ENCODE peak calls at places on chromosomes 13 and 19, in six cellular contexts. W, L, A, T, F and S are unnamed samples.

GRCh38 chr13:94080527-94080926 is 399.0 kb downstream of the DCT start:
- DNase-seq in T (no peak), A (no peak), L (no peak), W (no peak), F (no peak), S (no peak)

GRCh38 chr19:33332248-33332647 is 29.9 kb upstream of the CEBPA start:
- DNase-seq in A (no peak), W (no peak), L (no peak), F (no peak), T (no peak), S (peak; percentile 82)

GRCh38 chr19:55486971-55487883 is 1.0 kb upstream of the SSC5D start:
- DNase-seq in A (peak; percentile 55), F (peak; percentile 23), L (peak; percentile 66), W (peak; percentile 83), T (no peak), S (peak; percentile 23)

GRCh38 chr13:53405616-53406015 is 377.0 kb downstream of the OLFM4 start:
- DNase-seq in F (peak; percentile 2), A (no peak), T (no peak), W (no peak), L (no peak), S (no peak)

GRCh38 chr13:46663216-46663615 is 110.2 kb downstream of the LRCH1 start:
- DNase-seq in F (no peak), A (no peak), L (no peak), W (no peak), T (no peak), S (no peak)

GRCh38 chr19:50191270-50191669 is 12.2 kb upstream of the MYH14 start:
- DNase-seq in L (no peak), F (no peak), W (no peak), T (peak; percentile 13), A (no peak), S (no peak)

GRCh38 chr19:3179739-3180293 is 1.2 kb downstream of the S1PR4 start:
- DNase-seq in A (no peak), F (no peak), L (no peak), T (no peak), W (no peak), S (peak; percentile 56)

GRCh38 chr19:46906221-46906620 is 45.4 kb downstream of the ARHGAP35 start:
- DNase-seq in A (no peak), W (no peak), T (no peak), F (no peak), L (no peak), S (no peak)

GRCh38 chr19:55099557-55100506 is 17.6 kb downstream of the PPP1R12C start:
- DNase-seq in L (no peak), A (peak; percentile 15), W (no peak), F (no peak), T (no peak), S (no peak)

GRCh38 chr19:55642153-55643002 is 1.1 kb upstream of the ZNF581 start:
- DNase-seq in A (no peak), T (no peak), L (no peak), F (no peak), W (no peak), S (no peak)

GRCh38 chr13:47396915-47397314 is 500.1 kb upstream of the HTR2A start:
- DNase-seq in L (no peak), A (no peak), T (no peak), F (no peak), W (no peak), S (no peak)

GRCh38 chr19:7421941-7422744 is 66.7 kb downstream of the PEX11G start:
- DNase-seq in W (no peak), L (no peak), A (no peak), T (no peak), F (no peak), S (no peak)

GRCh38 chr13:48291730-48292129 is 11.8 kb upstream of the RB1 start:
- DNase-seq in F (peak; percentile 41), W (no peak), A (no peak), T (no peak), L (no peak), S (no peak)

GRCh38 chr13:73715114-73715909 is 418.9 kb downstream of the KLF12 start:
- DNase-seq in L (no peak), A (no peak), T (peak; percentile 31), W (no peak), F (no peak), S (no peak)

GRCh38 chr13:85544756-85545155 is 254.5 kb downstream of the SLITRK6 start:
- DNase-seq in A (no peak), L (no peak), W (no peak), T (no peak), F (no peak), S (no peak)

GRCh38 chr13:112065867-112066623 is 904 bp upstream of the SOX1 start:
- DNase-seq in F (no peak), W (no peak), T (no peak), A (no peak), L (no peak), S (no peak)

GRCh38 chr13:46655727-46656180 is 102.8 kb downstream of the LRCH1 start:
- DNase-seq in A (no peak), F (no peak), L (no peak), W (peak; percentile 75), T (no peak), S (no peak)

GRCh38 chr13:99984134-99984462 is 2.5 kb downstream of the ZIC2 start:
- DNase-seq in F (no peak), A (no peak), L (no peak), T (no peak), W (no peak), S (no peak)

GRCh38 chr19:49436381-49437017 is 4.8 kb downstream of the SLC17A7 start:
- DNase-seq in L (no peak), T (no peak), F (no peak), A (peak; percentile 89), W (no peak), S (no peak)

GRCh38 chr19:15074371-15074770 is 7.6 kb upstream of the OR1I1 start:
- DNase-seq in F (no peak), W (no peak), T (no peak), L (no peak), A (no peak), S (no peak)

GRCh38 chr13:36907266-36907665 is 12.8 kb downstream of the SMAD9 start:
- DNase-seq in F (no peak), L (no peak), T (no peak), A (no peak), W (no peak), S (no peak)

GRCh38 chr13:75812751-75813181 is 176.6 kb downstream of the LMO7 start:
- DNase-seq in W (peak; percentile 84), T (no peak), F (no peak), L (no peak), A (no peak), S (no peak)

GRCh38 chr13:47179321-47179720 is 282.5 kb upstream of the HTR2A start:
- DNase-seq in W (no peak), F (no peak), L (no peak), A (no peak), T (no peak), S (no peak)

GRCh38 chr19:53102701-53103140 is 501 bp downstream of the ZNF160 start:
- DNase-seq in W (peak; percentile 47), T (no peak), L (no peak), F (no peak), A (no peak), S (peak; percentile 56)

GRCh38 chr13:74907788-74908187 is 574.2 kb downstream of the TBC1D4 start:
- DNase-seq in F (no peak), A (no peak), W (peak; percentile 68), T (no peak), L (no peak), S (no peak)

GRCh38 chr19:55493052-55493649 is 4.9 kb downstream of the SSC5D start:
- DNase-seq in F (no peak), L (no peak), T (no peak), A (no peak), W (no peak), S (no peak)

GRCh38 chr19:19651076-19651475 is 7.6 kb upstream of the GMIP start:
- DNase-seq in F (no peak), L (no peak), A (no peak), T (no peak), W (no peak), S (no peak)

GRCh38 chr13:112719556-112719955 is 29.7 kb downstream of the ATP11A start:
- DNase-seq in A (no peak), W (no peak), L (no peak), T (no peak), F (no peak), S (no peak)

GRCh38 chr19:15285896-15286591 is 46.3 kb downstream of the BRD4 start:
- DNase-seq in L (no peak), W (no peak), T (peak; percentile 75), F (no peak), A (no peak), S (peak; percentile 41)

GRCh38 chr19:1173160-1173844 is 766 bp downstream of the SBNO2 start:
- DNase-seq in W (no peak), L (no peak), F (no peak), A (peak; percentile 51), T (no peak), S (peak; percentile 26)

GRCh38 chr13:34161829-34162544 is 344.0 kb downstream of the RFC3 start:
- DNase-seq in T (no peak), A (no peak), W (peak; percentile 89), L (peak; percentile 18), F (peak; percentile 25), S (peak; percentile 2)

GRCh38 chr19:11338569-11339253 is 746 bp downstream of the RAB3D start:
- DNase-seq in F (no peak), L (no peak), W (no peak), A (no peak), T (no peak), S (no peak)
- TF ChIP-seq MYC in F (no peak), L (no peak), W (no peak), A (no peak), T (no peak), S (no peak)

DNA sequence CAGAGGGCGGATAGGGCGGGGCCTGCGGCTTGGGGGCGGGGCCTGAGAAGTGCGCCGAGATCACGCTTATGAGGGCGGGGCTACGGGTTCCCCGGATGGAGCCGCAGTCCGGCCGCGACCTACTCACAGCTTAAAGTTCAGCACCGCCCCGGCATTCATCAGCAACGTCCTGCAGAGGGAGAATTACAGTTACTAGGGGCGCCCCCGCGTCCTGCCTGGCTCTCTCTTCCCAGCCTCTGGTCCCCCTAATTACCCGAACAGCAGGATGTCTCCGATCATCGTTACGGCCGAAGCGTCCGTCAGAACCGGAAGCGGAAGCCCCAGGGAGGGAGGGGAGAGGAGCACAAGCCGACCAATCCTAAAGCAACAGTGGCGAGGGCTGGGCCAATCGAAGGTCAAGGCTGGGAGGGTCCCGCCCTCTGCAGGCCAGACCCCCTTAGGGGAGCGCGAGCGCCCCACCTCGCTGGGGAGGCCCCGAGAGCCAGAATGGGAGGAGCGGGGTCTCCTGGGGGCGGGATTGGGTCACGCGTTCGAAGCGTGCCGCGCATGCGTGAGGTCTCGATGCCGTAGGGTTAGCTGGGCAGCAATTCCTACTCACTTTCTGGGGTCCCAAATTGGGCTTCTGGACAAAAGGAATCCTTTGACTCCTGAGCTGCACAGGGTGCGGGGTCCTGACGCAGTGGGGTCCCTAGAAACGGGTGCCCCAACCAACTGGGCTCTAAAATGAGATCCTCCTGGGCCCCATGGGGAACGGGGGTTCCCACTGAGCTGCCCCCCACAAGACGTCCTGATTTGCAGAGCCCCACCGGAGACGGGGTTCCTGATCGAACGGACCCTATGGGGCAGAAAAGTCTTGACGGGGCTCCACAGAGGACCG is at the start of gene SMIM7:
- DNase-seq in L (peak; percentile 89), F (peak; percentile 97), W (peak; percentile 99), A (peak; percentile 100), T (peak; percentile 98), S (peak; percentile 98)
- TF ChIP-seq CTCF in L (peak; percentile 26), F (peak; percentile 91), W (no peak), A (peak; percentile 48), T (no peak), S (no peak)

GRCh38 chr13:107069107-107069776 is 501.3 kb upstream of the ARGLU1 start:
- DNase-seq in F (no peak), W (no peak), L (no peak), A (no peak), T (no peak), S (no peak)
- TF ChIP-seq MYC in F (no peak), W (no peak), L (no peak), A (no peak), T (no peak), S (no peak)

GRCh38 chr19:13902993-13903555 is 2.8 kb downstream of the BRME1 start:
- DNase-seq in L (no peak), F (no peak), T (no peak), A (no peak), W (peak; percentile 21), S (peak; percentile 59)
- TF ChIP-seq CTCF in L (peak; percentile 17), F (peak; percentile 57), T (peak; percentile 48), A (peak; percentile 54), W (peak; percentile 31), S (peak; percentile 39)